ENCODE peak calls at places on chromosome 21, in eight cellular contexts. Y is midbrain, J is neuronal stem cell, E is posterior cingulate gyrus, U is neural progenitor cell, V is amygdala, M is NCI-H1417, T is adipocyte. D is an unnamed sample.

GRCh38 chr21:43025636-43026180 is 49.9 kb downstream of the CBS start:
- DNase-seq in Y (no peak), J (peak), M (no peak), E (no peak), U (peak), V (no peak), T (peak), D (no peak)

GRCh38 chr21:41929248-41929647 is 24.6 kb downstream of the C2CD2 start:
- DNase-seq in M (no peak), Y (no peak), E (no peak), V (no peak), U (no peak), J (no peak), T (no peak), D (no peak)

GRCh38 chr21:25995283-25995682 is 175.3 kb downstream of the APP start:
- DNase-seq in U (no peak), Y (no peak), J (no peak), E (peak), M (no peak), V (no peak), T (no peak), D (no peak)

GRCh38 chr21:16241500-16241963 is 511.8 kb downstream of the USP25 start:
- DNase-seq in V (no peak), U (peak), M (peak), J (peak), Y (no peak), E (no peak), T (no peak), D (no peak)

GRCh38 chr21:42991992-42992740 is 17.8 kb downstream of the PKNOX1 start:
- DNase-seq in U (no peak), T (peak), V (no peak), J (no peak), Y (no peak), E (no peak), M (no peak), D (no peak)

GRCh38 chr21:14551741-14552140 is 5.6 kb upstream of the SAMSN1 start:
- DNase-seq in T (no peak), U (no peak), E (no peak), V (no peak), J (no peak), Y (no peak), M (no peak), D (no peak)

GRCh38 chr21:38363684-38364083 is 106.9 kb downstream of the KCNJ15 start:
- DNase-seq in Y (no peak), V (no peak), M (peak), U (no peak), E (no peak), T (no peak), J (no peak), D (no peak)

GRCh38 chr21:34083357-34083756 is 10.0 kb downstream of the MRPS6 start:
- DNase-seq in Y (no peak), J (no peak), T (no peak), M (no peak), V (no peak), E (no peak), U (no peak), D (no peak)

GRCh38 chr21:31772674-31773555 is 41.0 kb upstream of the SCAF4 start:
- DNase-seq in J (no peak), Y (no peak), T (no peak), M (no peak), V (no peak), U (no peak), E (no peak), D (no peak)

GRCh38 chr21:34648739-34649297 is 20.0 kb upstream of the CLIC6 start:
- DNase-seq in T (no peak), J (no peak), Y (no peak), E (no peak), M (peak), V (no peak), U (no peak), D (no peak)

GRCh38 chr21:38780879-38781278 is 24.9 kb upstream of the ETS2 start:
- DNase-seq in M (no peak), Y (no peak), J (no peak), T (no peak), E (no peak), V (no peak), U (no peak), D (no peak)

GRCh38 chr21:41612674-41613250 is 104.8 kb upstream of the TMPRSS2 start:
- DNase-seq in V (peak), M (peak), Y (peak), J (peak), E (peak), T (peak), U (peak), D (peak)

GRCh38 chr21:26818911-26819310 is 26.3 kb downstream of the ADAMTS1 start:
- DNase-seq in Y (no peak), U (peak), J (peak), V (no peak), M (peak), T (no peak), E (no peak), D (no peak)

GRCh38 chr21:17529648-17530047 is 16.8 kb downstream of the CXADR start:
- DNase-seq in M (no peak), J (no peak), V (no peak), U (no peak), E (no peak), Y (no peak), T (no peak), D (no peak)

GRCh38 chr21:44434936-44435635 is 20.2 kb upstream of the LRRC3 start:
- DNase-seq in V (no peak), T (no peak), Y (no peak), E (peak), U (no peak), J (no peak), M (no peak), D (no peak)

GRCh38 chr21:17731554-17731953 is 87.6 kb downstream of the C21orf91 start:
- DNase-seq in U (no peak), Y (no peak), E (no peak), T (no peak), V (no peak), J (no peak), M (no peak), D (no peak)

GRCh38 chr21:29490016-29490415 is 191.3 kb downstream of the BACH1 start:
- DNase-seq in J (no peak), U (no peak), M (no peak), E (no peak), Y (no peak), T (peak), V (no peak), D (no peak)

GRCh38 chr21:44485254-44485793 is 30.0 kb downstream of the LRRC3 start:
- DNase-seq in T (no peak), E (no peak), V (no peak), J (peak), Y (no peak), U (peak), M (no peak), D (no peak)

GRCh38 chr21:17359781-17360180 is 153.1 kb upstream of the CXADR start:
- DNase-seq in Y (no peak), M (peak), T (no peak), E (no peak), U (no peak), J (no peak), V (no peak), D (no peak)

GRCh38 chr21:45130324-45130774 is 56.0 kb downstream of the ADARB1 start:
- DNase-seq in T (peak), Y (peak), J (no peak), V (no peak), U (no peak), M (no peak), E (no peak), D (no peak)

GRCh38 chr21:44943686-44944550 is 4.1 kb downstream of the SLX9 start:
- DNase-seq in J (no peak), M (no peak), T (no peak), V (no peak), Y (no peak), E (no peak), U (no peak), D (no peak)

D was measured in frontal cortex.